ENCODE peak calls at places on chromosome 2, in four cellular contexts. Y, D, G and B are unnamed samples.

GRCh38 chr2:158202151-158202778 is 100.6 kb downstream of the UPP2 start:
- DNase-seq in G (peak), D (no peak), Y (no peak), B (no peak)

GRCh38 chr2:109615637-109616144 is 1.5 kb downstream of the SOWAHC start:
- DNase-seq in Y (no peak), G (no peak), D (no peak), B (no peak)

GRCh38 chr2:29113891-29114321 is 1.3 kb upstream of the CLIP4 start:
- DNase-seq in G (no peak), D (peak), Y (no peak), B (peak)

GRCh38 chr2:128260239-128261138 is 58.2 kb downstream of the HS6ST1 start:
- DNase-seq in D (peak), Y (peak), G (no peak), B (peak)

GRCh38 chr2:37569986-37570688 is 101.3 kb downstream of the CDC42EP3 start:
- DNase-seq in Y (no peak), G (no peak), D (peak), B (peak)

GRCh38 chr2:100664021-100664755 is 101.4 kb downstream of the PDCL3 start:
- DNase-seq in G (no peak), Y (no peak), D (no peak), B (no peak)

GRCh38 chr2:8602809-8603208 is 79.0 kb upstream of the ID2 start:
- DNase-seq in D (no peak), G (no peak), Y (no peak), B (peak)

GRCh38 chr2:65429799-65430514 is 2.4 kb downstream of the SPRED2 start:
- DNase-seq in Y (no peak), D (peak), G (peak), B (no peak)

GRCh38 chr2:195115738-195116137 is 541.3 kb upstream of the SLC39A10 start:
- DNase-seq in Y (no peak), G (no peak), D (no peak), B (no peak)

GRCh38 chr2:174259981-174260380 is 11.6 kb upstream of the OLA1 start:
- DNase-seq in D (peak), Y (no peak), G (no peak), B (peak)